ENCODE peak calls at places on chromosomes 3 and 15, in nine cellular contexts. One of them, this sample, is unnamed.

GRCh38 chr3:57298041-57298440 is 5.6 kb upstream of the ASB14 start:
- DNase-seq in left ventricle myocardium inferior: no peak
- DNase-seq in NCI-H2081: no peak
- DNase-seq in activated CD4-positive, alpha-beta T cell treated with anti-CD3 and anti-CD28 coated beads for 1 hour: no peak
- DNase-seq in SW480: peak
- DNase-seq in nephron progenitor cell: no peak
- DNase-seq in AG08395: no peak
- DNase-seq in OCI-LY7: no peak
- DNase-seq in NCI-H510A treated with DMSO at 0.1 percent for 48 hours: no peak
- DNase-seq in this sample: no peak

GRCh38 chr15:55279746-55280351 is 9.8 kb downstream of the RAB27A start:
- DNase-seq in left ventricle myocardium inferior: no peak
- DNase-seq in NCI-H2081: no peak
- DNase-seq in activated CD4-positive, alpha-beta T cell treated with anti-CD3 and anti-CD28 coated beads for 1 hour: peak
- DNase-seq in SW480: peak
- DNase-seq in nephron progenitor cell: no peak
- DNase-seq in AG08395: peak
- DNase-seq in OCI-LY7: no peak
- DNase-seq in NCI-H510A treated with DMSO at 0.1 percent for 48 hours: no peak
- DNase-seq in this sample: no peak

GRCh38 chr15:52680756-52681155 is 1.6 kb upstream of the ATOSA start:
- DNase-seq in left ventricle myocardium inferior: no peak
- DNase-seq in NCI-H2081: no peak
- DNase-seq in activated CD4-positive, alpha-beta T cell treated with anti-CD3 and anti-CD28 coated beads for 1 hour: no peak
- DNase-seq in SW480: no peak
- DNase-seq in nephron progenitor cell: no peak
- DNase-seq in AG08395: no peak
- DNase-seq in OCI-LY7: peak
- DNase-seq in NCI-H510A treated with DMSO at 0.1 percent for 48 hours: no peak
- DNase-seq in this sample: no peak

GRCh38 chr3:131502530-131503327 is at the start of gene MRPL3:
- DNase-seq in left ventricle myocardium inferior: peak
- DNase-seq in NCI-H2081: peak
- DNase-seq in activated CD4-positive, alpha-beta T cell treated with anti-CD3 and anti-CD28 coated beads for 1 hour: peak
- DNase-seq in SW480: peak
- DNase-seq in nephron progenitor cell: peak
- DNase-seq in AG08395: peak
- DNase-seq in OCI-LY7: peak
- DNase-seq in NCI-H510A treated with DMSO at 0.1 percent for 48 hours: peak
- DNase-seq in this sample: peak

GRCh38 chr3:53730565-53730964 is 115.7 kb downstream of the CHDH start:
- DNase-seq in left ventricle myocardium inferior: peak
- DNase-seq in NCI-H2081: no peak
- DNase-seq in activated CD4-positive, alpha-beta T cell treated with anti-CD3 and anti-CD28 coated beads for 1 hour: no peak
- DNase-seq in SW480: no peak
- DNase-seq in nephron progenitor cell: no peak
- DNase-seq in AG08395: peak
- DNase-seq in OCI-LY7: no peak
- DNase-seq in NCI-H510A treated with DMSO at 0.1 percent for 48 hours: no peak
- DNase-seq in this sample: no peak

GRCh38 chr15:70701891-70702568 is 61.3 kb downstream of the UACA start:
- DNase-seq in left ventricle myocardium inferior: no peak
- DNase-seq in NCI-H2081: no peak
- DNase-seq in activated CD4-positive, alpha-beta T cell treated with anti-CD3 and anti-CD28 coated beads for 1 hour: no peak
- DNase-seq in SW480: no peak
- DNase-seq in nephron progenitor cell: no peak
- DNase-seq in AG08395: peak
- DNase-seq in OCI-LY7: no peak
- DNase-seq in NCI-H510A treated with DMSO at 0.1 percent for 48 hours: no peak
- DNase-seq in this sample: no peak

GRCh38 chr3:31997500-31997899 is 15.9 kb downstream of the ZNF860 start:
- DNase-seq in left ventricle myocardium inferior: no peak
- DNase-seq in NCI-H2081: no peak
- DNase-seq in activated CD4-positive, alpha-beta T cell treated with anti-CD3 and anti-CD28 coated beads for 1 hour: no peak
- DNase-seq in SW480: no peak
- DNase-seq in nephron progenitor cell: no peak
- DNase-seq in AG08395: no peak
- DNase-seq in OCI-LY7: no peak
- DNase-seq in NCI-H510A treated with DMSO at 0.1 percent for 48 hours: no peak
- DNase-seq in this sample: no peak

GRCh38 chr15:50280271-50280670 is 14.7 kb upstream of the HDC start:
- DNase-seq in left ventricle myocardium inferior: no peak
- DNase-seq in NCI-H2081: no peak
- DNase-seq in activated CD4-positive, alpha-beta T cell treated with anti-CD3 and anti-CD28 coated beads for 1 hour: no peak
- DNase-seq in SW480: no peak
- DNase-seq in nephron progenitor cell: no peak
- DNase-seq in AG08395: no peak
- DNase-seq in OCI-LY7: no peak
- DNase-seq in NCI-H510A treated with DMSO at 0.1 percent for 48 hours: no peak
- DNase-seq in this sample: no peak

GRCh38 chr15:31255732-31256384 is 70.8 kb upstream of the KLF13 start:
- DNase-seq in left ventricle myocardium inferior: no peak
- DNase-seq in NCI-H2081: no peak
- DNase-seq in activated CD4-positive, alpha-beta T cell treated with anti-CD3 and anti-CD28 coated beads for 1 hour: no peak
- DNase-seq in SW480: no peak
- DNase-seq in nephron progenitor cell: no peak
- DNase-seq in AG08395: no peak
- DNase-seq in OCI-LY7: peak
- DNase-seq in NCI-H510A treated with DMSO at 0.1 percent for 48 hours: no peak
- DNase-seq in this sample: no peak

GRCh38 chr15:27481768-27482167 is 510.8 kb downstream of the GABRG3 start:
- DNase-seq in left ventricle myocardium inferior: no peak
- DNase-seq in NCI-H2081: no peak
- DNase-seq in activated CD4-positive, alpha-beta T cell treated with anti-CD3 and anti-CD28 coated beads for 1 hour: no peak
- DNase-seq in SW480: no peak
- DNase-seq in nephron progenitor cell: no peak
- DNase-seq in AG08395: no peak
- DNase-seq in OCI-LY7: no peak
- DNase-seq in NCI-H510A treated with DMSO at 0.1 percent for 48 hours: no peak
- DNase-seq in this sample: no peak

GRCh38 chr15:71131601-71132357 is 16.5 kb downstream of the THSD4 start:
- DNase-seq in left ventricle myocardium inferior: no peak
- DNase-seq in NCI-H2081: no peak
- DNase-seq in activated CD4-positive, alpha-beta T cell treated with anti-CD3 and anti-CD28 coated beads for 1 hour: no peak
- DNase-seq in SW480: no peak
- DNase-seq in nephron progenitor cell: no peak
- DNase-seq in AG08395: no peak
- DNase-seq in OCI-LY7: no peak
- DNase-seq in NCI-H510A treated with DMSO at 0.1 percent for 48 hours: no peak
- DNase-seq in this sample: no peak

GRCh38 chr3:112984485-112984884 is 6.3 kb upstream of the GTPBP8 start:
- DNase-seq in left ventricle myocardium inferior: no peak
- DNase-seq in NCI-H2081: no peak
- DNase-seq in activated CD4-positive, alpha-beta T cell treated with anti-CD3 and anti-CD28 coated beads for 1 hour: peak
- DNase-seq in SW480: no peak
- DNase-seq in nephron progenitor cell: no peak
- DNase-seq in AG08395: no peak
- DNase-seq in OCI-LY7: no peak
- DNase-seq in NCI-H510A treated with DMSO at 0.1 percent for 48 hours: peak
- DNase-seq in this sample: no peak

GRCh38 chr3:183378951-183379350 is 49.5 kb downstream of the MCF2L2 start:
- DNase-seq in left ventricle myocardium inferior: no peak
- DNase-seq in NCI-H2081: peak
- DNase-seq in activated CD4-positive, alpha-beta T cell treated with anti-CD3 and anti-CD28 coated beads for 1 hour: no peak
- DNase-seq in SW480: no peak
- DNase-seq in nephron progenitor cell: no peak
- DNase-seq in AG08395: no peak
- DNase-seq in OCI-LY7: no peak
- DNase-seq in NCI-H510A treated with DMSO at 0.1 percent for 48 hours: peak
- DNase-seq in this sample: no peak

GRCh38 chr3:43473737-43474136 is 148.1 kb downstream of the ANO10 start:
- DNase-seq in left ventricle myocardium inferior: no peak
- DNase-seq in NCI-H2081: no peak
- DNase-seq in activated CD4-positive, alpha-beta T cell treated with anti-CD3 and anti-CD28 coated beads for 1 hour: no peak
- DNase-seq in SW480: no peak
- DNase-seq in nephron progenitor cell: no peak
- DNase-seq in AG08395: no peak
- DNase-seq in OCI-LY7: no peak
- DNase-seq in NCI-H510A treated with DMSO at 0.1 percent for 48 hours: no peak
- DNase-seq in this sample: no peak